ENCODE peak calls at places on chromosomes 7 and 10, in four cellular contexts. O, T, A and F are unnamed samples.

GRCh38 chr7:142516038-142516501 is 233.2 kb upstream of the PRSS1 start:
- DNase-seq in T (peak; percentile 60), O (no peak), A (peak; percentile 80), F (peak; percentile 54)

GRCh38 chr7:98930921-98931320 is 52.6 kb downstream of the TRRAP start:
- DNase-seq in T (no peak), A (no peak), O (no peak), F (no peak)

GRCh38 chr10:8102708-8103401 is 48.4 kb downstream of the GATA3 start:
- DNase-seq in O (no peak), A (peak; percentile 30), T (peak; percentile 57), F (no peak)

GRCh38 chr7:22127835-22128527 is 182.3 kb upstream of the CDCA7L start:
- DNase-seq in T (no peak), A (no peak), O (no peak), F (no peak)

GRCh38 chr10:35848412-35848811 is 206.3 kb upstream of the FZD8 start:
- DNase-seq in T (no peak), A (no peak), O (no peak), F (no peak)

GRCh38 chr7:32496052-32496813 is 944 bp downstream of the AVL9 start:
- DNase-seq in T (no peak), O (no peak), A (no peak), F (no peak)

GRCh38 chr7:73838642-73839041 is 3.7 kb downstream of the METTL27 start:
- DNase-seq in O (no peak), A (no peak), T (no peak), F (no peak)

GRCh38 chr10:16105082-16105481 is 244.8 kb upstream of the MINDY3 start:
- DNase-seq in T (no peak), A (no peak), O (no peak), F (no peak)

GRCh38 chr10:29627201-29628105 is 7.3 kb downstream of the SVIL start:
- DNase-seq in A (no peak), T (no peak), O (no peak), F (no peak)

GRCh38 chr10:130013938-130014733 is 50.1 kb upstream of the EBF3 start:
- DNase-seq in A (no peak), O (no peak), T (no peak), F (no peak)

GRCh38 chr10:74929197-74929596 is 102.8 kb downstream of the KAT6B start:
- DNase-seq in O (no peak), T (no peak), A (no peak), F (no peak)

GRCh38 chr10:113612154-113612553 is 51.7 kb downstream of the NRAP start:
- DNase-seq in O (no peak), A (no peak), T (no peak), F (no peak)

GRCh38 chr7:66804001-66804400 is 63.5 kb downstream of the RABGEF1 start:
- DNase-seq in A (no peak), T (peak; percentile 1), O (no peak), F (no peak)

GRCh38 chr7:102272075-102272916 is 14.4 kb upstream of the SH2B2 start:
- DNase-seq in A (peak; percentile 71), T (peak; percentile 83), O (peak; percentile 43), F (peak; percentile 71)

GRCh38 chr10:61961278-61961677 is 59.8 kb downstream of the ARID5B start:
- DNase-seq in A (no peak), T (no peak), O (no peak), F (no peak)

GRCh38 chr7:87359366-87359765 is 13.9 kb downstream of the CROT start:
- DNase-seq in T (no peak), O (no peak), A (no peak), F (no peak)

DNA sequence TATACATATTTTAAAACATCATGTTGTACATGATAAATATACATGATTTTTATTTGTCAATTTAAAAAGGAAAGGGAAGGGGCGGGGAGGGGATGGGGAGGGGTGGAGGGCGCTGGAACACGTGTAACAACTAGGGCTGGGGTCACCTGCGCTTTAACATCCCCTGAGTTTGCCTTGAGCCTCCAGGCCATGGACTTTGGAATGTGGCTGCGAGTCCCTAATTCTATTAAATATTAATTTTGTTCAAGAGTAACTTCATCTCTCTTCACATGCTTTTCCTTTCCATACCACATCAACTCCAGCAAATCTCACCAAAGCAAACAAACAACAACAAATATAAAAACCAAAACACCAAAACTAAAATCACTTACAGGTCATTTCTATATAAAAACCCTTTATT is 10.6 kb downstream of the IFIT5 start:
- DNase-seq in O (no peak), T (no peak), A (no peak), F (no peak)
- H3K27ac ChIP-seq in O (no peak overlapping the region), T (no peak overlapping the region), A (no peak overlapping the region), F (no peak overlapping the region)

DNA sequence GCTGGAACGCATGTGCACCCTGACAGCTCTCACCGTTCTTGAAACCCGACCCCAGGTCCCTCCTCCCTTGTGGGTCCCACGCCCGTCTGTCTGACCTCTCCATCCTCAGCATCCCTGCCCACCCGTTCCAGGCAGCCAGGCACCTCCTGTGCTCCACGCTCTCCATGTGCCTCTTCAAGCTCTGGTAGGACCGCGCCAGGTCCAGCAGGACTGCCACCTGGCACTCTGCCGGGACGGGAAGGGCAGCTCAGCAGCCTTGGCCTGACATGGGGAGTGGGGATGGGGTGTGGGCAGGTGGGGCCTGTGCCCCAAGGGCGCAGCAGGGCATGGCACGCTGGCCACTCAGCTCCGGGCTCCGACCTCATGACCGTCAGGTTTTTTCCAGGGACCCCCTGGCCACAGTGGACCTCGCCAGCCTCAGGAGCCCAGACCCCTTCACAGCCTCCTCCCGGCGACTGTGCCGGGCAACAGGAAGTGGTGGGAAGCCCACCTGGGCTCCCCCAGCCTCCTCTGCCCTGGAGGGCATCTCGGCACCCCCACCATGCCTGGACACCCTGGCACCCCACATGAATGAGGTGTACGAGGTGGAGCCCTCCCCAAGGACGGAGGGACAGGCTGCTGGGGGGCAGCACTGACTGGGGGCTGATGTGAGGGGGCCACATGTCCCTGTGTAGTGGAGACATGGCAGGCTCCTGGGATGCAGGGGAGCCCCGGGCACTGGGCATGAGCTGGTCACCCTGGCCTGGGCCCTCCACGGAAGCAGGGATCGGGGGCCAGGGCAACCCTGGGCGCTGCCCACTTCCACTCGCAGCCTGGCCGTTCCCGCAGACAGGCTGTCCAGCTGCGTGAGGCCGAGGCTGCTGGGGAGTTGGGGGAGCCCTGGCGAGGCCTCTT is 25.1 kb upstream of the NKX6-2 start:
- DNase-seq in T (no peak), O (no peak), A (no peak), F (no peak)
- H3K23ac ChIP-seq in T (no peak overlapping the region), O (no peak overlapping the region), A (no peak overlapping the region), F (no peak overlapping the region)

GRCh38 chr7:2002561-2003450 is 229.9 kb downstream of the MAD1L1 start:
- DNase-seq in T (peak; percentile 19), O (no peak), A (no peak), F (no peak)

GRCh38 chr7:2003451-2003930 is 229.3 kb downstream of the MAD1L1 start:
- DNase-seq in O (no peak), T (peak; percentile 16), A (no peak), F (no peak)

GRCh38 chr7:2000153-2000687 is 232.5 kb downstream of the MAD1L1 start:
- DNase-seq in A (no peak), T (no peak), O (no peak), F (no peak)

GRCh38 chr7:2000801-2001321 is 231.9 kb downstream of the MAD1L1 start:
- DNase-seq in A (no peak), T (no peak), O (no peak), F (no peak)

GRCh38 chr7:2001601-2002442 is 230.9 kb downstream of the MAD1L1 start:
- DNase-seq in O (no peak), A (no peak), T (no peak), F (peak; percentile 8)
- H3K18ac ChIP-seq in O (no peak overlapping the region), A (no peak overlapping the region), T (no peak overlapping the region), F (peak overlapping the region; percentile 92)

GRCh38 chr10:95286707-95287106 is 4.1 kb downstream of the PDLIM1 start:
- DNase-seq in T (no peak), A (no peak), O (no peak), F (no peak)
- H3K27ac ChIP-seq in T (no peak overlapping the region), A (no peak overlapping the region), O (no peak overlapping the region), F (no peak overlapping the region)

GRCh38 chr10:80462277-80462985 is 8.3 kb downstream of the TSPAN14 start:
- DNase-seq in T (no peak), O (no peak), A (no peak), F (no peak)
- H3K23ac ChIP-seq in T (no peak overlapping the region), O (no peak overlapping the region), A (no peak overlapping the region), F (no peak overlapping the region)

GRCh38 chr10:128518000-128518399 is 391.8 kb upstream of the MKI67 start:
- DNase-seq in T (no peak), A (no peak), O (no peak), F (no peak)
- H3K18ac ChIP-seq in T (no peak overlapping the region), A (no peak overlapping the region), O (no peak overlapping the region), F (no peak overlapping the region)

GRCh38 chr10:43138757-43139241 is 554 bp downstream of the CSGALNACT2 start:
- DNase-seq in A (peak; percentile 32), O (no peak), T (no peak), F (no peak)

GRCh38 chr10:43137971-43138756 is at the start of gene CSGALNACT2:
- DNase-seq in A (peak; percentile 80), T (peak; percentile 69), O (no peak), F (peak; percentile 62)

GRCh38 chr10:43141421-43141820 is 3.2 kb downstream of the CSGALNACT2 start:
- DNase-seq in A (no peak), T (no peak), O (no peak), F (no peak)

GRCh38 chr10:43137701-43137970 is 609 bp upstream of the CSGALNACT2 start:
- DNase-seq in T (no peak), A (peak; percentile 39), O (no peak), F (peak; percentile 36)

GRCh38 chr10:43140414-43140813 is 2.2 kb downstream of the CSGALNACT2 start:
- DNase-seq in O (no peak), T (no peak), A (no peak), F (no peak)
- H3K27ac ChIP-seq in O (no peak overlapping the region), T (no peak overlapping the region), A (no peak overlapping the region), F (no peak overlapping the region)

DNA sequence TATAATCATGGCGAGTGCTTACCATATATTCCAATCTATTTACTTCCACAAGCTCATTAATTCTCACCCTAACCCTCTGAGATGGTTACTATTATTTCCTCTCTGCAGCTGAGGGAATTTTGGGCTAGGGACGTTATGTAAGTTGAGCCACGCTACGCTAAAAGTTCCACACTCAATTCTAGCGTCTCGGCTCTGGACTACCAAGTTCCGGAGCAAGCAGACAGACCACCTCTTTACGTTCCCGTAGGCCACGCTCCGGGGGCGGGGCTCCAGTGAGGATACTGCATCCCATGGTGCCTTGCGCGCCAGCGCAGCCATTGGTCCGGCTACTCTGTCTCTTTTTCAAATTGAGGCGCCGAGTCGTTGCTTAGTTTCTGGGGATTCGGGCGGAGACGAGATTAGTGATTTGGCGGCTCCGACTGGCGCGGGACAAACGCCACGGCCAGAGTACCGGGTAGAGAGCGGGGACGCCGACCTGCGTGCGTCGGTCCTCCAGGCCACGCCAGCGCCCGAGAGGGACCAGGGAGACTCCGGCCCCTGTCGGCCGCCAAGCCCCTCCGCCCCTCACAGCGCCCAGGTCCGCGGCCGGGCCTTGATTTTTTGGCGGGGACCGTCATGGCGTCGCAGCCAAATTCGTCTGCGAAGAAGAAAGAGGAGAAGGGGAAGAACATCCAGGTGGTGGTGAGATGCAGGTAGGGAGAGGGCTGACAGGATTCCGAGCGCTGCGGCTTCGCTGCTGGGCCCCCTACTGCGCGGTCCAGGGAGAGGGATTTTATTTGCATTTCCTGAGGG is at the start of gene KIF11:
- DNase-seq in A (peak; percentile 98), O (peak; percentile 80), T (peak; percentile 96), F (peak; percentile 92)
- H3K23ac ChIP-seq in A (peak within 1 kb of the TSS; percentile 80), O (no peak within 1 kb of the TSS), T (no peak within 1 kb of the TSS), F (peak within 1 kb of the TSS; percentile 80)

GRCh38 chr7:42233166-42233565 is 3.8 kb downstream of the GLI3 start:
- DNase-seq in O (no peak), A (peak; percentile 50), T (no peak), F (no peak)
- H3K18ac ChIP-seq in O (peak overlapping the region; percentile 53), A (no peak overlapping the region), T (no peak overlapping the region), F (no peak overlapping the region)

GRCh38 chr7:19397917-19398316 is 252.7 kb upstream of the FERD3L start:
- DNase-seq in A (no peak), T (no peak), O (no peak), F (no peak)
- H3K27ac ChIP-seq in A (no peak overlapping the region), T (no peak overlapping the region), O (no peak overlapping the region), F (no peak overlapping the region)